ENCODE peak calls at places on chromosomes 13 and 19, in four cellular contexts. S is GM06990, N is EH, K is EL. I is an unnamed sample.

GRCh38 chr19:17703823-17704463 is 15.3 kb upstream of the MAP1S start:
- DNase-seq in K (peak; percentile 26), N (peak; percentile 65), S (no peak), I (peak; percentile 70)

GRCh38 chr19:30228726-30229523 is 143.3 kb upstream of the ZNF536 start:
- DNase-seq in K (no peak), N (no peak), S (no peak), I (peak; percentile 15)

GRCh38 chr13:46173656-46174055 is 8.3 kb downstream of the LCP1 start:
- DNase-seq in S (no peak), K (no peak), N (no peak), I (no peak)

GRCh38 chr13:92808007-92808406 is 418.6 kb upstream of the GPC6 start:
- DNase-seq in N (no peak), K (no peak), S (no peak), I (no peak)

GRCh38 chr19:58584498-58585441 is 11.6 kb upstream of the MZF1 start:
- DNase-seq in S (no peak), N (no peak), K (no peak), I (no peak)

GRCh38 chr13:94674609-94675348 is 37.6 kb downstream of the SOX21 start:
- DNase-seq in N (peak; percentile 43), K (peak; percentile 37), S (no peak), I (peak; percentile 39)

GRCh38 chr19:27905074-27905473 is 1307.9 kb downstream of the UQCRFS1 start:
- DNase-seq in S (no peak), K (no peak), N (no peak), I (no peak)

GRCh38 chr19:32675720-32676185 is at the start of gene RGS9BP:
- DNase-seq in S (peak; percentile 61), N (peak; percentile 83), K (peak; percentile 82), I (peak; percentile 72)

GRCh38 chr19:39870171-39870971 is 24.2 kb upstream of the FBL start:
- DNase-seq in N (no peak), S (no peak), K (no peak), I (no peak)

GRCh38 chr19:46861691-46862503 is 1.1 kb downstream of the ARHGAP35 start:
- DNase-seq in K (peak; percentile 26), S (peak; percentile 33), N (peak; percentile 40), I (peak; percentile 32)

GRCh38 chr13:86877449-86877848 is 793.7 kb upstream of the SLITRK5 start:
- DNase-seq in S (no peak), K (no peak), N (no peak), I (no peak)

GRCh38 chr13:30713133-30713532 is 22.2 kb upstream of the ALOX5AP start:
- DNase-seq in K (peak; percentile 38), S (no peak), N (peak; percentile 53), I (peak; percentile 43)

I was measured in iris pigment epithelial cell.